ENCODE peak calls at places on chromosome 18, in seven cellular contexts. S is tibial nerve, E is breast epithelium, X is astrocyte of the spinal cord, V is colonic mucosa, A is GM06990, I is OCI-LY7. H is an unnamed sample.

GRCh38 chr18:33210575-33211189 is 229.8 kb downstream of the CCDC178 start:
- DNase-seq in S (no peak), E (no peak), X (peak), V (no peak), A (no peak), I (peak), H (peak)

GRCh38 chr18:69951182-69951581 is 3.5 kb upstream of the CD226 start:
- DNase-seq in S (no peak), E (no peak), X (peak), V (no peak), A (no peak), I (no peak), H (no peak)

GRCh38 chr18:70334728-70335329 is 46.0 kb downstream of the SOCS6 start:
- DNase-seq in S (no peak), E (no peak), X (no peak), V (no peak), A (no peak), I (no peak), H (no peak)

GRCh38 chr18:10101293-10101701 is 187.5 kb downstream of the VAPA start:
- DNase-seq in S (no peak), E (no peak), X (peak), V (no peak), A (no peak), I (no peak), H (no peak)

GRCh38 chr18:35201502-35201901 is 39.3 kb upstream of the ZNF397 start:
- DNase-seq in S (no peak), E (no peak), X (no peak), V (no peak), A (no peak), I (no peak), H (no peak)

GRCh38 chr18:48798334-48799197 is 152.2 kb downstream of the SMAD7 start:
- DNase-seq in S (no peak), E (no peak), X (no peak), V (peak), A (no peak), I (no peak), H (no peak)

GRCh38 chr18:38940863-38941531 is 1375.4 kb upstream of the CELF4 start:
- DNase-seq in S (no peak), E (no peak), X (peak), V (no peak), A (peak), I (peak), H (peak)

GRCh38 chr18:79525556-79526467 is 130.1 kb downstream of the NFATC1 start:
- DNase-seq in S (peak), E (peak), X (no peak), V (no peak), A (no peak), I (no peak), H (no peak)

GRCh38 chr18:11167778-11168177 is 18.4 kb upstream of the PIEZO2 start:
- DNase-seq in S (no peak), E (no peak), X (peak), V (no peak), A (no peak), I (no peak), H (no peak)

GRCh38 chr18:13260114-13260926 is 41.8 kb downstream of the LDLRAD4 start:
- DNase-seq in S (no peak), E (no peak), X (no peak), V (no peak), A (no peak), I (no peak), H (no peak)

GRCh38 chr18:10851824-10852225 is 297.5 kb downstream of the PIEZO2 start:
- DNase-seq in S (no peak), E (no peak), X (peak), V (no peak), A (peak), I (peak), H (peak)

GRCh38 chr18:34549367-34549766 is 160.7 kb upstream of the DTNA start:
- DNase-seq in S (no peak), E (no peak), X (no peak), V (no peak), A (no peak), I (no peak), H (no peak)

GRCh38 chr18:22300665-22301636 is 116.8 kb downstream of the CTAGE1 start:
- DNase-seq in S (no peak), E (no peak), X (no peak), V (peak), A (no peak), I (no peak), H (no peak)

GRCh38 chr18:4017479-4017878 is 437.6 kb downstream of the DLGAP1 start:
- DNase-seq in S (no peak), E (no peak), X (no peak), V (no peak), A (no peak), I (peak), H (peak)

GRCh38 chr18:33132657-33133056 is 307.9 kb downstream of the CCDC178 start:
- DNase-seq in S (no peak), E (no peak), X (no peak), V (no peak), A (no peak), I (no peak), H (no peak)

GRCh38 chr18:292271-292670 is 24.4 kb upstream of the THOC1 start:
- DNase-seq in S (no peak), E (no peak), X (peak), V (no peak), A (no peak), I (no peak), H (no peak)
- TF ChIP-seq CTCF in S (no peak), E (no peak), X (peak), V (no peak), A (peak), I (peak), H (no peak)

GRCh38 chr18:59266019-59266369 is 7.3 kb downstream of the RAX start:
- DNase-seq in S (no peak), E (no peak), X (no peak), V (no peak), A (no peak), I (no peak), H (no peak)

GRCh38 chr18:59264136-59264571 is 9.1 kb downstream of the RAX start:
- DNase-seq in S (no peak), E (no peak), X (no peak), V (no peak), A (no peak), I (no peak), H (no peak)

GRCh38 chr18:59265246-59266018 is 7.8 kb downstream of the RAX start:
- DNase-seq in S (no peak), E (no peak), X (no peak), V (no peak), A (no peak), I (no peak), H (peak)

GRCh38 chr18:59263566-59264135 is 9.6 kb downstream of the RAX start:
- DNase-seq in S (no peak), E (no peak), X (no peak), V (no peak), A (no peak), I (no peak), H (no peak)

DNA sequence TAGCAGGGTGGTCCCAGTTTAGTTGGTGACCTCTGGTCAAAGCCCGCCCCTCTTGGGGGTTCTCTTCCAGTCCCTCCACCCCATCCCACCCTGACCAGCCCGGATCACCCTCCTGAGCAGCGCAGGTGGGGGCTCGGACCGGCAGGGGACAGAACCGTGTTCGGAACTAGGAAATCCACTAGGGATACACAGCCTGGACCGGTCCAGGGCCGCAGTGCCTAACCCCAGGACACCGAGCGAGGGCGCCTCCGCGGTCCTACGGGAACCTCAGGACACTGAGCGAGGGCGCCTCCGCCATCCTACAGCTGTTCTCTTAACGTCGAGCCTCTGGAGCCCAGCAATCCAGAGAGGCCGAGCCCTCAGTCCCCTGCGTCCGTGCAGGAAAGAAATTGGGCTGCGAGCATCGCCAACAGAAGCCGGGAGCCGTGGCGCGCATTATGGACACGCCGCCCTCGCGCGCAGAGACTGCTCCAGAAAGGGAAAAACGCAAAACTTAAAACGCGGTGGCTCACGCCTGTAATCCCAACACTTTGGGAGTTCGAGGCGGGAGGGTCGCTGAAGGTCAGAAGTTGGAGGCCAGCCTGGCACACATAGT is 8.5 kb downstream of the RAX start:
- DNase-seq in S (no peak), E (no peak), X (no peak), V (no peak), A (no peak), I (no peak), H (no peak)
- H3K4me3 ChIP-seq in S (no peak), E (no peak), X (no peak), V (no peak), A (no peak), I (no peak), H (no peak)

DNA sequence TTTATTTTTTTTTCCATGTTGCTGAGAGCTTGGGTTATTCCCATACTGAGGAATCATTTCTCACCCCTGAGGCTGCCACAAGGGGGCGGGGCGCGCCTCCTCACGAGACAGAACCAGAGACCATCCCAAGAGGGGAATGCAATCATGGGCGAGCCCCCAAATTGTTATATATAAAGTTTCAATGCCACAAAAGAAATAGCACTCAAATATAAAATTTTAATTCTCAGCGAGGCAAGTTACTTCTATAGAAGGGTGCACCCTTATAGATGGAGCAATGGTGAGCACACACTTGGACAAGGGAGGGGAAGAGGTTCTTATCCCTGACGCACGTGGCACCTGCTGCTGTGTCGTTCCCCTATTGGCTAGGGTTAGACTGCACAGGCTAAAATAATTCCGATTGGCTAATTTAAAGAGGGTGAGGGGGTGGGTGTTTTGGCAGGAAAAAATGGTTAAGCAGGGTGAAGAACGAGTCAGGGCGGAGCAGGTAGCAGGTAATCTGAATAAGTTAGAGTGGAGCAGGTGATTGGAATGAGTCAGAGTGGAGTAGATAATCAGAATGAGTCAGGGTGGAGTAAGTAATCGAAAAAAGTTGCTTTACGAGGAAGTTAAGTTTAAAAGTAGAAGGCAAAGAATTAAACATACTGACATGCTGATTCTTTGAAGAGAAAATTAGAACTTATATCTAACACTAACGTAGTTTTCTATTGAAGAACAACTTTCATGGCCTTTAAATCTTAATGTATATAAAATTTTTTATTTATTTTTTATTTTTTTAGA is 177.5 kb downstream of the MTCL1 start:
- DNase-seq in S (no peak), E (no peak), X (no peak), V (no peak), A (no peak), I (peak), H (no peak)
- TF ChIP-seq CTCF in S (no peak), E (no peak), X (peak), V (no peak), A (no peak), I (peak), H (no peak)

GRCh38 chr18:46917808-46918600 is 602 bp downstream of the KATNAL2 start:
- DNase-seq in S (no peak), E (no peak), X (peak), V (peak), A (no peak), I (peak), H (peak)

GRCh38 chr18:46917108-46917807 is at the start of the genes KATNAL2 and PIAS2:
- DNase-seq in S (peak), E (peak), X (peak), V (peak), A (peak), I (peak), H (peak)

GRCh38 chr18:46916551-46917107 is 678 bp downstream of the PIAS2 start:
- DNase-seq in S (no peak), E (no peak), X (peak), V (peak), A (no peak), I (peak), H (peak)

GRCh38 chr18:46920067-46920466 is 2.7 kb downstream of the KATNAL2 start:
- DNase-seq in S (no peak), E (no peak), X (no peak), V (no peak), A (no peak), I (no peak), H (no peak)

GRCh38 chr18:46915800-46916550 is 1.3 kb downstream of the PIAS2 start:
- DNase-seq in S (no peak), E (no peak), X (no peak), V (no peak), A (no peak), I (peak), H (no peak)
- H3K4me3 ChIP-seq in S (peak), E (peak), X (peak), V (peak), A (peak), I (peak), H (peak)

GRCh38 chr18:7064346-7064745 is 53.3 kb downstream of the LAMA1 start:
- DNase-seq in S (no peak), E (no peak), X (no peak), V (no peak), A (no peak), I (no peak), H (no peak)

GRCh38 chr18:7069191-7069590 is 48.4 kb downstream of the LAMA1 start:
- DNase-seq in S (no peak), E (no peak), X (no peak), V (no peak), A (no peak), I (no peak), H (no peak)

GRCh38 chr18:7062844-7063243 is 54.8 kb downstream of the LAMA1 start:
- DNase-seq in S (no peak), E (no peak), X (no peak), V (no peak), A (no peak), I (no peak), H (no peak)

GRCh38 chr18:7066965-7067555 is 50.5 kb downstream of the LAMA1 start:
- DNase-seq in S (no peak), E (no peak), X (no peak), V (no peak), A (no peak), I (no peak), H (no peak)

GRCh38 chr18:7065736-7066135 is 51.9 kb downstream of the LAMA1 start:
- DNase-seq in S (no peak), E (no peak), X (no peak), V (no peak), A (no peak), I (no peak), H (no peak)
- TF ChIP-seq CTCF in S (no peak), E (no peak), X (no peak), V (no peak), A (no peak), I (no peak), H (no peak)

GRCh38 chr18:57801379-57802165 is 1.5 kb downstream of the ATP8B1 start:
- DNase-seq in S (no peak), E (peak), X (no peak), V (no peak), A (no peak), I (no peak), H (no peak)

GRCh38 chr18:57803119-57803969 is at the start of gene ATP8B1:
- DNase-seq in S (no peak), E (peak), X (peak), V (peak), A (peak), I (no peak), H (peak)

GRCh38 chr18:57802869-57803118 is 321 bp downstream of the ATP8B1 start:
- DNase-seq in S (no peak), E (no peak), X (no peak), V (no peak), A (no peak), I (no peak), H (no peak)

GRCh38 chr18:57805117-57805516 is 2.0 kb upstream of the ATP8B1 start:
- DNase-seq in S (no peak), E (no peak), X (no peak), V (no peak), A (no peak), I (no peak), H (no peak)

GRCh38 chr18:57802166-57802868 is 798 bp downstream of the ATP8B1 start:
- DNase-seq in S (no peak), E (no peak), X (no peak), V (no peak), A (peak), I (no peak), H (no peak)
- H3K4me3 ChIP-seq in S (peak), E (peak), X (peak), V (peak), A (peak), I (no peak), H (no peak)

GRCh38 chr18:75316826-75317225 is 106.2 kb downstream of the TSHZ1 start:
- DNase-seq in S (no peak), E (no peak), X (no peak), V (no peak), A (no peak), I (no peak), H (no peak)

GRCh38 chr18:75317723-75318122 is 107.1 kb downstream of the TSHZ1 start:
- DNase-seq in S (no peak), E (no peak), X (no peak), V (no peak), A (no peak), I (no peak), H (no peak)

GRCh38 chr18:75314606-75315005 is 104.0 kb downstream of the TSHZ1 start:
- DNase-seq in S (no peak), E (no peak), X (no peak), V (no peak), A (no peak), I (no peak), H (no peak)

GRCh38 chr18:75317300-75317699 is 106.7 kb downstream of the TSHZ1 start:
- DNase-seq in S (no peak), E (no peak), X (no peak), V (no peak), A (no peak), I (no peak), H (no peak)

DNA sequence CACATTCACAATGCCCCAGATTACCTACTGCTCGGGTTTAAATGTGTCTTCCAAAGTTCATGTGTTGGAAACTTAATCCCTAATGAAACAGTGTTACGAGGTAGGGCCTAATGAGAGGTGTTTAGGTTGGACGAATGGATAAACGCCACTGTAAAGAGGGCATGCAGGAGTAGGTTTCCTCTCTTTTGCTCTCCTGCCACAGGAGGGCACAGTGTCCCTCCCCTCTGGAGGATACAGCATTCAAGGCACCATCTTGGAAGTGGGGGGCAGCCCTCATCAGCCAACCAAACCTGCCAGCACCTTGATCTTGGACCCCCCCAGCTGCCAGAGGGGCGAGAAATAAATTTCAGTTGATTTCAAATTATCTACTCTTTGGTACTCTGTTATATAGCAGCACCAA is 103.5 kb downstream of the TSHZ1 start:
- DNase-seq in S (no peak), E (no peak), X (no peak), V (no peak), A (no peak), I (no peak), H (no peak)
- TF ChIP-seq CTCF in S (no peak), E (no peak), X (peak), V (no peak), A (no peak), I (no peak), H (no peak)

DNA sequence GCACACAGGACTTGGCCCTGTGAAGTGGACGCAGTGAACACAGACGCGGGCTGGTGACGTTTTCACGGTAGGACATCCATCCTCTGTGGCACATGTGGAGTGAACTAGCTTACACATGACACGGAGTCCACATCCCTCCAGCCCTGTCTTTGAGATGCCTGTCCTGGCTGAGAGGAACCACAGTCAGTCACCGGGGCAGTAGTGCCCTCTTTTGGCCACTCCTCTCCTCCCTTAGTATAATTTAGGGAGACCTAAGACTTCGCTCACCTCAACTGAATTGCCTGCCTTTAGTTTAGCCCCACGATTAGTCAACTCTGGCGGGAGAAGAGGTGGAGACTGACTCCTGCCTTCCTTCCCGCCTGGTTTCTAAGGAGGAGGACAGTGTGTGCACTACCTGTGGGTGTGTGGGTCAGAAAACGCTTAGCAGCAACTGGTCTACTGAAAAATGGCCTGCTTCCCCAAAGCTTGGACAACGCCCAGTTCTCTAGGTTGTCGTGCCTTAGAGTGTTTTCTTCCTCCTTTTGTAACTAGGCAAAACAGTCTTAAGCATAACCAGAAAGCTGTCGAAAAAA is 70.6 kb downstream of the MBP start:
- DNase-seq in S (no peak), E (no peak), X (peak), V (no peak), A (no peak), I (peak), H (peak)
- H3K4me3 ChIP-seq in S (no peak), E (no peak), X (no peak), V (no peak), A (peak), I (peak), H (no peak)

H was measured in GM12865.